ENCODE peak calls at places on chromosome 6, in nine cellular contexts. X is HCT116, V is AG04450, N is psoas muscle, L is A549, D is fibroblast of mammary gland, A is fibroblast of the aortic adventitia, S is nephron progenitor cell, P is Calu3. J is an unnamed sample.

GRCh38 chr6:155974967-155975366 is 519.3 kb upstream of the NOX3 start:
- DNase-seq in N (no peak), V (no peak), A (no peak), S (no peak), D (no peak), L (no peak), P (no peak), X (no peak), J (no peak)

GRCh38 chr6:15280023-15280422 is 34.2 kb downstream of the JARID2 start:
- DNase-seq in A (peak), D (peak), X (no peak), N (no peak), S (no peak), L (no peak), V (no peak), P (no peak), J (no peak)

GRCh38 chr6:43159599-43159998 is 11.5 kb upstream of the SRF start:
- DNase-seq in P (no peak), D (no peak), V (no peak), S (no peak), X (no peak), L (no peak), A (no peak), N (no peak), J (no peak)

GRCh38 chr6:150527100-150527499 is 72.6 kb upstream of the PLEKHG1 start:
- DNase-seq in A (no peak), V (no peak), S (no peak), N (no peak), X (no peak), P (no peak), D (no peak), L (no peak), J (no peak)

GRCh38 chr6:112802154-112802553 is 455.0 kb downstream of the RFPL4B start:
- DNase-seq in A (peak), D (peak), N (no peak), V (peak), L (no peak), X (no peak), S (no peak), P (no peak), J (no peak)

GRCh38 chr6:13881621-13882165 is 43.1 kb upstream of the RNF182 start:
- DNase-seq in D (no peak), S (no peak), X (no peak), N (no peak), L (no peak), P (no peak), V (no peak), A (no peak), J (no peak)

GRCh38 chr6:112298816-112299281 is 44.5 kb upstream of the LAMA4 start:
- DNase-seq in S (no peak), L (peak), V (peak), A (peak), P (peak), D (peak), N (no peak), X (peak), J (no peak)

GRCh38 chr6:157068691-157069228 is 254.6 kb downstream of the TMEM242 start:
- DNase-seq in A (peak), D (peak), V (no peak), S (no peak), L (no peak), P (no peak), X (no peak), N (no peak), J (peak)

GRCh38 chr6:79536615-79536968 is 638 bp downstream of the LCA5 start:
- DNase-seq in X (no peak), S (no peak), P (peak), L (no peak), N (peak), D (peak), V (no peak), A (peak), J (no peak)

GRCh38 chr6:12504325-12504966 is 212.1 kb upstream of the PHACTR1 start:
- DNase-seq in N (no peak), D (peak), L (peak), X (peak), P (peak), A (no peak), S (no peak), V (no peak), J (peak)

GRCh38 chr6:102732908-102733307 is 1339.4 kb downstream of the GRIK2 start:
- DNase-seq in D (peak), P (no peak), S (no peak), X (no peak), A (no peak), L (no peak), V (no peak), N (no peak), J (no peak)

GRCh38 chr6:71134929-71135642 is 153.5 kb upstream of the OGFRL1 start:
- DNase-seq in V (no peak), D (no peak), S (no peak), X (no peak), N (no peak), A (no peak), P (no peak), L (peak), J (no peak)
- TF ChIP-seq CTCF in V (no peak), D (no peak), S (no peak), X (no peak), N (no peak), A (no peak), P (no peak), L (no peak), J (no peak)

GRCh38 chr6:44415424-44415823 is 27.9 kb downstream of the CDC5L start:
- DNase-seq in V (no peak), A (no peak), L (peak), X (no peak), D (no peak), P (peak), S (no peak), N (no peak), J (no peak)
- TF ChIP-seq CTCF in V (no peak), A (no peak), L (no peak), X (no peak), D (no peak), P (no peak), S (no peak), N (no peak), J (no peak)

DNA sequence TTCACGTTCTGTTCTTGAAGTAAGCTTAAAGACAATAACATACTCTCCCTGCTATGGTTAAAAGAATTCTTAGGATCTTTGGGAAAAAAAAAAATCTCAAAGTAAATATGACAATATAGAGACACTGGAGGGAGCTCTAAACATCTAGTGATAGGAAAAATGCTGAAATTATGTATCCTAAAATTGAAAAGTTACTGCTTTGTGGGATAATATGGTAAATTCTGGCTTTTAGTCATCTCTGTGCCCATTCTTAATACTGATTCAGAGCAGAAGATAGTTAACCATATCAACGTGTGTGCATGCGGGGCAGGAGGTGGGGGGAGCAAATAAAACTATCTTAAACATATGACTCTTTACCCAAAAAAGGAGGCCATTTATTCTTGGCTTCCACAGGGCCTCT is 165.4 kb downstream of the GMPR start:
- DNase-seq in P (no peak), L (no peak), S (no peak), D (no peak), A (peak), X (no peak), V (no peak), N (no peak), J (no peak)
- TF ChIP-seq CTCF in P (no peak), L (peak), S (no peak), D (peak), A (peak), X (peak), V (peak), N (peak), J (peak)

DNA sequence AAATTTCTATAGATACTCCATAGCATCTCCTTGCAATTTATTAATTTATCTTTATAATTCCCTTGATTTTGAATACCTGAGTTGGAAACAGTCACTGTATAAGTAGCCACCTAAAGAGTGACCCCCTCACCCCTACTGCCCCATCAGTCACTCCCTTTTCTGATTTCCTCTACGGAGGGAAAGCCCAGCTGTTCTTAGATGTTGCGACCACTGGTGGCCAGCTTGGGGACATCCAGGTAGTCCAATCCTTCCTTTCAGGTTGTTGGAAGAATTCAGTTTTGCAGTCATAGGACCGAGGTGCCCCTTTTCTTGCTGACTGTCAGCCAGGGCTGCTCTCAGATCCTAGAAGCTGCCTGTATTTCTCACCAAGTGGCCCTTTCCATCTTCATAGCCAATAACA is 87.8 kb downstream of the BMP6 start:
- DNase-seq in S (no peak), L (peak), D (no peak), V (no peak), N (no peak), P (peak), A (no peak), X (peak), J (no peak)
- TF ChIP-seq CTCF in S (no peak), L (no peak), D (no peak), V (no peak), N (no peak), P (no peak), A (no peak), X (peak), J (no peak)

GRCh38 chr6:33492093-33492492 is 37.7 kb downstream of the ZBTB9 start:
- DNase-seq in D (no peak), A (no peak), V (no peak), S (no peak), X (no peak), L (no peak), P (no peak), N (no peak), J (no peak)
- TF ChIP-seq CTCF in D (peak), A (no peak), V (no peak), S (no peak), X (peak), L (no peak), P (no peak), N (no peak), J (peak)